ENCODE peak calls at places on chromosomes 1 and 21, in nine cellular contexts. G, A, F, V, R, Y, T, I and W are unnamed samples.

GRCh38 chr1:218809625-218810024 is 364.1 kb upstream of the LYPLAL1 start:
- DNase-seq in T (no peak), I (no peak), V (peak), Y (no peak), A (no peak), F (no peak), R (no peak), G (no peak), W (no peak)

GRCh38 chr1:46568614-46569013 is 17.2 kb upstream of the KNCN start:
- DNase-seq in V (no peak), I (no peak), G (no peak), T (no peak), A (no peak), F (no peak), Y (no peak), R (no peak), W (no peak)

GRCh38 chr1:33612877-33613487 is 140.5 kb downstream of the ZSCAN20 start:
- DNase-seq in A (peak), V (peak), T (peak), F (peak), G (peak), I (peak), Y (peak), R (peak), W (no peak)

GRCh38 chr1:152034654-152035405 is 2.0 kb downstream of the S100A11 start:
- DNase-seq in A (peak), F (peak), V (peak), T (peak), I (peak), Y (peak), R (peak), G (peak), W (peak)

GRCh38 chr1:64111787-64112186 is 91.6 kb upstream of the UBE2U start:
- DNase-seq in G (no peak), A (no peak), R (no peak), V (peak), F (peak), Y (no peak), T (no peak), I (no peak), W (no peak)

GRCh38 chr1:47812848-47813508 is 184.2 kb downstream of the TRABD2B start:
- DNase-seq in F (no peak), R (no peak), V (no peak), G (no peak), T (no peak), Y (peak), I (no peak), A (no peak), W (no peak)

GRCh38 chr1:193747579-193747978 is 561.2 kb upstream of the B3GALT2 start:
- DNase-seq in F (peak), Y (no peak), T (peak), R (no peak), V (peak), G (no peak), A (no peak), I (no peak), W (no peak)

GRCh38 chr1:54054438-54054749 is 986 bp downstream of the TCEANC2 start:
- DNase-seq in I (no peak), Y (no peak), F (no peak), G (peak), V (no peak), R (no peak), A (no peak), T (no peak), W (no peak)

GRCh38 chr21:33025471-33026298 is at the start of gene OLIG2:
- DNase-seq in G (no peak), A (no peak), R (no peak), I (no peak), T (no peak), Y (peak), V (peak), F (no peak), W (no peak)

GRCh38 chr1:98400446-98400845 is 261.1 kb upstream of the SNX7 start:
- DNase-seq in Y (no peak), G (no peak), A (no peak), R (no peak), T (no peak), F (no peak), I (no peak), V (no peak), W (no peak)

GRCh38 chr1:172450524-172450885 is 6.6 kb upstream of the PIGC start:
- DNase-seq in T (no peak), A (no peak), F (no peak), Y (no peak), G (no peak), I (no peak), V (no peak), R (no peak), W (no peak)

GRCh38 chr1:161935264-161935663 is 88.4 kb downstream of the OLFML2B start:
- DNase-seq in G (no peak), V (no peak), A (no peak), I (no peak), R (no peak), F (no peak), Y (no peak), T (no peak), W (no peak)